ENCODE peak calls at places on chromosomes 3 and 15, in six cellular contexts. F, H, O, A, M and B are unnamed samples.
A peak's percentile ranks its signal among the peaks of the same experiment; 100 is the strongest.

GRCh38 chr3:145767909-145768308 is 393.1 kb downstream of the PLOD2 start:
- DNase-seq in H (no peak), O (peak; percentile 23), A (no peak), F (peak; percentile 9), M (no peak), B (peak; percentile 6)

GRCh38 chr15:62119224-62119925 is 45.7 kb downstream of the C2CD4B start:
- DNase-seq in A (no peak), M (no peak), F (no peak), O (peak; percentile 82), H (peak; percentile 44), B (peak; percentile 37)

GRCh38 chr3:134799393-134799792 is 4.3 kb downstream of the EPHB1 start:
- DNase-seq in M (no peak), F (no peak), O (peak; percentile 1), A (no peak), H (no peak), B (no peak)

GRCh38 chr3:49716691-49717538 is 2.6 kb downstream of the AMIGO3 start:
- DNase-seq in M (no peak), A (peak; percentile 17), H (no peak), O (no peak), F (no peak), B (no peak)

GRCh38 chr15:77819271-77819806 is 186.6 kb upstream of the LINGO1 start:
- DNase-seq in O (no peak), F (no peak), M (peak; percentile 71), A (peak; percentile 79), H (no peak), B (no peak)

GRCh38 chr3:34070831-34071230 is 272.4 kb downstream of the PDCD6IP start:
- DNase-seq in H (no peak), A (no peak), O (no peak), M (no peak), F (no peak), B (no peak)

GRCh38 chr15:38454687-38455071 is 752 bp downstream of the FAM98B start:
- DNase-seq in F (no peak), A (no peak), M (peak; percentile 32), H (no peak), O (no peak), B (no peak)

GRCh38 chr15:74383695-74384565 is 16.5 kb upstream of the CYP11A1 start:
- DNase-seq in H (peak; percentile 57), F (peak; percentile 89), M (no peak), A (no peak), O (peak; percentile 95), B (peak; percentile 68)

GRCh38 chr3:115436767-115437301 is 186.5 kb upstream of the GAP43 start:
- DNase-seq in O (peak; percentile 80), F (no peak), H (peak; percentile 24), M (peak; percentile 18), A (no peak), B (no peak)

GRCh38 chr3:50172615-50173220 is 17.6 kb downstream of the SEMA3F start:
- DNase-seq in F (no peak), A (no peak), H (no peak), O (no peak), M (no peak), B (no peak)

GRCh38 chr3:113287111-113287817 is 75.9 kb downstream of the BOC start:
- DNase-seq in H (peak; percentile 21), M (no peak), O (peak; percentile 92), F (no peak), A (no peak), B (no peak)

GRCh38 chr3:115783938-115784738 is 160.8 kb downstream of the GAP43 start:
- DNase-seq in A (peak; percentile 95), F (peak; percentile 95), M (peak; percentile 94), O (peak; percentile 90), H (peak; percentile 83), B (peak; percentile 84)

GRCh38 chr15:56719774-56720555 is 13.3 kb downstream of the ZNF280D start:
- DNase-seq in O (no peak), M (no peak), F (no peak), H (no peak), A (no peak), B (peak; percentile 16)

GRCh38 chr3:55164191-55164590 is 236.3 kb upstream of the LRTM1 start:
- DNase-seq in A (no peak), H (no peak), F (no peak), O (no peak), M (no peak), B (no peak)

GRCh38 chr3:21377366-21377765 is 373.6 kb downstream of the ZNF385D start:
- DNase-seq in H (no peak), A (no peak), M (no peak), F (no peak), O (no peak), B (no peak)

GRCh38 chr15:100050877-100051786 is 290.6 kb downstream of the ADAMTS17 start:
- DNase-seq in H (no peak), A (no peak), O (no peak), F (no peak), M (no peak), B (no peak)

GRCh38 chr3:43181202-43181910 is 75.5 kb upstream of the POMGNT2 start:
- DNase-seq in H (no peak), A (no peak), O (peak; percentile 92), F (no peak), M (no peak), B (no peak)

GRCh38 chr3:187841552-187841951 is 96.3 kb upstream of the BCL6 start:
- DNase-seq in M (peak; percentile 69), F (no peak), A (no peak), O (peak; percentile 66), H (no peak), B (no peak)

GRCh38 chr3:114645392-114645791 is 351.6 kb downstream of the TIGIT start:
- DNase-seq in H (peak; percentile 73), M (no peak), F (no peak), O (no peak), A (no peak), B (no peak)

GRCh38 chr3:152245498-152246175 is 23.1 kb upstream of the MBNL1 start:
- DNase-seq in H (no peak), A (no peak), F (no peak), M (no peak), O (no peak), B (peak; percentile 49)

GRCh38 chr3:152243301-152243711 is 25.4 kb upstream of the MBNL1 start:
- DNase-seq in O (no peak), H (no peak), M (no peak), F (peak; percentile 85), A (no peak), B (peak; percentile 75)

GRCh38 chr3:152241142-152242067 is 27.3 kb upstream of the MBNL1 start:
- DNase-seq in A (no peak), M (no peak), F (peak; percentile 61), O (peak; percentile 42), H (no peak), B (no peak)

GRCh38 chr3:152244156-152244888 is 24.4 kb upstream of the MBNL1 start:
- DNase-seq in M (no peak), A (no peak), O (no peak), H (no peak), F (no peak), B (peak; percentile 64)
- H3K4me3 ChIP-seq in M (no peak overlapping the region), A (no peak overlapping the region), O (no peak overlapping the region), H (no peak overlapping the region), F (no peak overlapping the region), B (peak overlapping the region; percentile 65)

DNA sequence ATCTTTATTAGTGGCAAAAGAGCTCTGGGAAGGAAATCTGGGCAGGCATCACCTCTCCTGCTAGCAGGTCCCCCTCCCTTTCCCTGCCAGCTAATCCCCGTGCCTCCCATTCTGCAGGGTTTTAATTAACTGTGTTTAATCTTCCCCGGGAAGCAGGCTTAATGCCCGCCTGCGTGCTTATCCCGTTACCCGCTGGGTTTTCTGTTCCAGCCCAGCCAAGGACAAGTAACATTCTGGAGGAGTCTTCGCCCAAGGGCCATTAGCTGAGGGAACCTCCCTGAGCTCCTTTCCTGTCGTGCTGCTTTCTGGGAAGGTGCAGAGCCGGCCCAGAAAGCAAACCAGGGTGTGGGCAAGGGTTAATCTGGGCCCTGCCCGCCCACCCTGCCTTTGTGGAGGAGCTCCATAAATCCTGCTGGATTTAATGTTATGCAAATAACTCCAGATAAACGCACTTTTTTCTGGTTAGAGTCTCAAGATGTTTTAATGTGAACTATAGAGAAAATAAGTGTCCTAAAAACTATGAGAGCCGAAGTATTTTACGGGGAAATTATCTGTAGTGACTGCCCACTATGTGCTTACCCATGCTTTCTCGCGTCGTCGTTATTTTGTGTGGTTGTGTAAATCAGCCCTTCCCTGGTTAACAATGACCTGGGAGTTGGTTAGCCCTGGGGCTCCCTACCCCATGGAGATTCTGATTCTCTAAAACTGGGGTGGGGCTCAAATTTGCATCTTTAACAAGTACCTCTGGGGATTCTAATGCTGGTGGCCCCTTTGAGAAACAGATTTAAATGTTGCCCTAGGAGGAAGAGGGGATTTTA is 25.9 kb downstream of the TRIM71 start:
- DNase-seq in A (no peak), O (no peak), F (no peak), M (peak; percentile 96), H (no peak), B (no peak)
- TF ChIP-seq EZH2phosphoT487 in A (no peak), O (no peak), F (no peak), M (peak; percentile 91), H (no peak), B (no peak)

GRCh38 chr3:170692720-170693119 is 106.8 kb upstream of the SLC7A14 start:
- DNase-seq in M (no peak), F (no peak), O (peak; percentile 66), A (no peak), H (no peak), B (no peak)

GRCh38 chr3:170690133-170690981 is 104.5 kb upstream of the SLC7A14 start:
- DNase-seq in O (peak; percentile 40), H (peak; percentile 34), M (peak; percentile 76), F (peak; percentile 50), A (peak; percentile 72), B (peak; percentile 52)

DNA sequence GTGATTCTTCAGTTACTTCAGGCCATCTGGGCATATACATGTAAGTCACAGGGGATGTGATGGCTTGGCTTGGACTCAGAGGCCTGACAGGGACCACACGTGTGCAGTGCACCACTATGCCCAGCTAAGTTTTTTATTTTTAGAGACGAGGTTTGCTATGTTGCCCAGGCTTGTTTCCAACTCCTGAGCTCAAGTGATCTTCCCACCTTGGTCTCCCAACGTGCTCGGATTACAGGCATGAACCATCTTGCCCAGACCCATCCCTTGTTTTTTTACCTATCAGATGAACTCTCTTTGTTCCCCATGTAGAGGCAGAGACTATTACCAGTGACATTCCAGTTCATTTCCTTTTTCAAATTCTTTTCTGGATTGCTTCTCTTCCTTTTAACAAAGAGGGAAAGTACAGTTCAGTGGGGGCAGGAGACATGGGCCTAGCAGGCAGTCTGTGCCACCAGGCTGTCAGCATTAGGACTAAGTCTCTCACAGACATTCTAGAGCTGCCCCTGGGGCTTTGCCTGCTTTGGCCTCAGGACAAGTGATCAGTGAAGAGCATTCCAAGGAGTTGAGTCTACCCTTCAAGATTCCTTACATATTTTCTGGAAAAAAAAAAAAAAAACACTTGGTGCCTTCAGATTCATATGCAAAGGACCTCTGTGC is 103.5 kb upstream of the SLC7A14 start:
- DNase-seq in H (peak; percentile 16), O (peak; percentile 92), A (peak; percentile 4), F (no peak), M (peak; percentile 17), B (no peak)
- H3K4me3 ChIP-seq in H (no peak overlapping the region), O (no peak overlapping the region), A (no peak overlapping the region), F (no peak overlapping the region), M (no peak overlapping the region), B (no peak overlapping the region)

GRCh38 chr3:193207874-193208273 is 33.1 kb upstream of the PLAAT1 start:
- DNase-seq in M (no peak), O (no peak), H (no peak), A (no peak), F (peak; percentile 1), B (no peak)

GRCh38 chr3:193211173-193211572 is 29.8 kb upstream of the PLAAT1 start:
- DNase-seq in M (no peak), F (no peak), H (no peak), A (no peak), O (no peak), B (no peak)

GRCh38 chr3:193211984-193212383 is 29.0 kb upstream of the PLAAT1 start:
- DNase-seq in F (no peak), H (no peak), A (no peak), M (no peak), O (no peak), B (no peak)

GRCh38 chr3:193207290-193207689 is 33.7 kb upstream of the PLAAT1 start:
- DNase-seq in A (no peak), H (no peak), M (no peak), O (peak; percentile 12), F (no peak), B (no peak)
- TF ChIP-seq EZH2phosphoT487 in A (no peak), H (no peak), M (no peak), O (no peak), F (no peak), B (no peak)